ENCODE peak calls at places on chromosomes 7 and 10, in nine cellular contexts. E is mucosa of descending colon; N is MM.1S; U is sigmoid colon; Z is IMR-90; T is fibroblast of mammary gland; H is lower leg skin; C is fibroblast of pulmonary artery; V is CD8-positive, alpha-beta T cell. W is an unnamed sample.

GRCh38 chr10:48406204-48406603 is 99.7 kb downstream of the MAPK8 start:
- DNase-seq in E (no peak), N (no peak), U (no peak), Z (peak), T (peak), H (no peak), C (peak), V (no peak), W (no peak)

GRCh38 chr10:132464256-132465192 is 67.5 kb downstream of the PWWP2B start:
- DNase-seq in E (no peak), N (no peak), U (peak), Z (no peak), T (peak), H (peak), C (peak), V (no peak), W (peak)

GRCh38 chr7:127667017-127667670 is 15.2 kb downstream of the SND1 start:
- DNase-seq in E (no peak), N (no peak), U (no peak), Z (peak), T (peak), H (no peak), C (peak), V (no peak), W (no peak)

GRCh38 chr7:24432677-24433076 is 140.6 kb upstream of the PALS2 start:
- DNase-seq in E (no peak), N (no peak), U (no peak), Z (no peak), T (no peak), H (no peak), C (no peak), V (no peak), W (no peak)

GRCh38 chr10:80357000-80357803 is 621 bp downstream of the DYDC2 start:
- DNase-seq in E (no peak), N (no peak), U (no peak), Z (no peak), T (no peak), H (no peak), C (no peak), V (no peak), W (peak)

GRCh38 chr10:18687706-18688105 is 28.5 kb downstream of the ARL5B start:
- DNase-seq in E (no peak), N (no peak), U (no peak), Z (no peak), T (no peak), H (no peak), C (no peak), V (no peak), W (no peak)

GRCh38 chr7:29879609-29880008 is 73.3 kb downstream of the WIPF3 start:
- DNase-seq in E (no peak), N (no peak), U (peak), Z (peak), T (peak), H (no peak), C (peak), V (no peak), W (no peak)

GRCh38 chr7:34567906-34568305 is 90.1 kb upstream of the NPSR1 start:
- DNase-seq in E (no peak), N (no peak), U (no peak), Z (no peak), T (no peak), H (no peak), C (no peak), V (no peak), W (no peak)

GRCh38 chr10:89837173-89838001 is 136.0 kb downstream of the KIF20B start:
- DNase-seq in E (peak), N (peak), U (peak), Z (peak), T (peak), H (peak), C (peak), V (no peak), W (peak)

GRCh38 chr7:101833799-101834198 is 16.4 kb downstream of the CUX1 start:
- DNase-seq in E (no peak), N (no peak), U (peak), Z (no peak), T (no peak), H (peak), C (no peak), V (no peak), W (no peak)

GRCh38 chr7:35728412-35729060 is 33.6 kb upstream of the HERPUD2 start:
- DNase-seq in E (no peak), N (no peak), U (no peak), Z (no peak), T (no peak), H (no peak), C (no peak), V (no peak), W (no peak)

GRCh38 chr7:102834466-102834865 is 78.3 kb upstream of the LRRC17 start:
- DNase-seq in E (no peak), N (no peak), U (no peak), Z (no peak), T (peak), H (no peak), C (no peak), V (no peak), W (no peak)

GRCh38 chr7:46738713-46739220 is 817.7 kb upstream of the IGFBP3 start:
- DNase-seq in E (no peak), N (no peak), U (no peak), Z (peak), T (peak), H (no peak), C (no peak), V (no peak), W (no peak)

GRCh38 chr7:153523320-153524015 is 528.7 kb upstream of the DPP6 start:
- DNase-seq in E (no peak), N (no peak), U (peak), Z (no peak), T (no peak), H (no peak), C (no peak), V (no peak), W (no peak)

GRCh38 chr7:75815381-75816046 is 1.9 kb upstream of the CCL24 start:
- DNase-seq in E (no peak), N (no peak), U (no peak), Z (no peak), T (no peak), H (no peak), C (no peak), V (no peak), W (no peak)

GRCh38 chr10:33237736-33238624 is 96.5 kb downstream of the NRP1 start:
- DNase-seq in E (no peak), N (no peak), U (no peak), Z (peak), T (peak), H (no peak), C (peak), V (no peak), W (no peak)

GRCh38 chr7:92612501-92612900 is 22.3 kb upstream of the FAM133B start:
- DNase-seq in E (no peak), N (no peak), U (no peak), Z (peak), T (peak), H (no peak), C (no peak), V (no peak), W (no peak)

GRCh38 chr10:27448926-27449325 is 55.2 kb upstream of the RAB18 start:
- DNase-seq in E (no peak), N (no peak), U (no peak), Z (peak), T (peak), H (no peak), C (peak), V (no peak), W (no peak)

GRCh38 chr10:48634198-48634983 is 29.5 kb upstream of the ARHGAP22 start:
- DNase-seq in E (peak), N (peak), U (peak), Z (peak), T (peak), H (peak), C (peak), V (peak), W (peak)

GRCh38 chr7:74514131-74514591 is 60.5 kb downstream of the GTF2IRD1 start:
- DNase-seq in E (no peak), N (no peak), U (peak), Z (no peak), T (no peak), H (no peak), C (no peak), V (no peak), W (no peak)

GRCh38 chr7:140238778-140239652 is 62.2 kb upstream of the KDM7A start:
- DNase-seq in E (peak), N (no peak), U (no peak), Z (no peak), T (no peak), H (no peak), C (no peak), V (no peak), W (peak)

GRCh38 chr10:120415709-120416330 is 41.2 kb upstream of the PLPP4 start:
- DNase-seq in E (no peak), N (no peak), U (no peak), Z (peak), T (peak), H (no peak), C (peak), V (no peak), W (no peak)

GRCh38 chr10:92720306-92721165 is 30.8 kb downstream of the HHEX start:
- DNase-seq in E (no peak), N (no peak), U (no peak), Z (no peak), T (no peak), H (no peak), C (peak), V (no peak), W (no peak)

GRCh38 chr10:72315611-72316385 is 38.9 kb downstream of the DNAJB12 start:
- DNase-seq in E (peak), N (no peak), U (peak), Z (peak), T (peak), H (no peak), C (peak), V (no peak), W (peak)

GRCh38 chr10:34906021-34906965 is 91.2 kb upstream of the PARD3 start:
- DNase-seq in E (peak), N (no peak), U (peak), Z (peak), T (no peak), H (peak), C (no peak), V (no peak), W (no peak)

GRCh38 chr10:112223725-112224124 is 40.2 kb upstream of the GPAM start:
- DNase-seq in E (peak), N (no peak), U (no peak), Z (no peak), T (peak), H (no peak), C (no peak), V (no peak), W (no peak)

GRCh38 chr10:31728698-31729224 is 199.9 kb downstream of the ARHGAP12 start:
- DNase-seq in E (no peak), N (no peak), U (no peak), Z (no peak), T (no peak), H (no peak), C (no peak), V (no peak), W (no peak)

GRCh38 chr10:87817291-87817872 is 644 bp downstream of the ATAD1 start:
- DNase-seq in E (no peak), N (peak), U (no peak), Z (peak), T (no peak), H (no peak), C (peak), V (no peak), W (no peak)

GRCh38 chr10:7789390-7789789 is 1.4 kb downstream of the ATP5F1C start:
- DNase-seq in E (peak), N (no peak), U (no peak), Z (peak), T (peak), H (no peak), C (peak), V (no peak), W (no peak)

GRCh38 chr10:21298686-21299085 is 226.8 kb downstream of the SKIDA1 start:
- DNase-seq in E (no peak), N (no peak), U (no peak), Z (no peak), T (no peak), H (no peak), C (no peak), V (no peak), W (no peak)

GRCh38 chr7:120344276-120344675 is 71.3 kb downstream of the KCND2 start:
- DNase-seq in E (no peak), N (no peak), U (no peak), Z (no peak), T (peak), H (no peak), C (peak), V (no peak), W (no peak)

GRCh38 chr10:23525406-23525805 is 86.5 kb downstream of the OTUD1 start:
- DNase-seq in E (peak), N (peak), U (no peak), Z (peak), T (peak), H (no peak), C (peak), V (no peak), W (peak)

GRCh38 chr10:20911626-20912025 is 14.5 kb upstream of the NEBL start:
- DNase-seq in E (no peak), N (no peak), U (no peak), Z (no peak), T (no peak), H (no peak), C (no peak), V (no peak), W (no peak)

GRCh38 chr10:59435707-59436106 is 73.4 kb upstream of the FAM13C start:
- DNase-seq in E (no peak), N (no peak), U (no peak), Z (no peak), T (no peak), H (no peak), C (no peak), V (no peak), W (no peak)

GRCh38 chr10:12954866-12955265 is 46.6 kb downstream of the CCDC3 start:
- DNase-seq in E (no peak), N (no peak), U (no peak), Z (no peak), T (peak), H (no peak), C (peak), V (no peak), W (no peak)

GRCh38 chr10:60654813-60655464 is 123.3 kb upstream of the CDK1 start:
- DNase-seq in E (no peak), N (no peak), U (no peak), Z (peak), T (peak), H (no peak), C (peak), V (no peak), W (no peak)

GRCh38 chr10:17029581-17030271 is 99.9 kb downstream of the CUBN start:
- DNase-seq in E (peak), N (peak), U (peak), Z (peak), T (peak), H (peak), C (peak), V (peak), W (peak)

GRCh38 chr10:44292390-44293002 is 92.4 kb downstream of the CXCL12 start:
- DNase-seq in E (no peak), N (no peak), U (no peak), Z (no peak), T (no peak), H (peak), C (no peak), V (no peak), W (no peak)

GRCh38 chr7:77538186-77538907 is 1.3 kb downstream of the PTPN12 start:
- DNase-seq in E (peak), N (no peak), U (peak), Z (peak), T (peak), H (peak), C (peak), V (no peak), W (peak)

GRCh38 chr10:110898391-110898790 is 20.6 kb downstream of the BBIP1 start:
- DNase-seq in E (no peak), N (no peak), U (no peak), Z (peak), T (no peak), H (no peak), C (no peak), V (no peak), W (no peak)

GRCh38 chr7:42495251-42495650 is 258.2 kb upstream of the GLI3 start:
- DNase-seq in E (no peak), N (no peak), U (no peak), Z (no peak), T (peak), H (no peak), C (peak), V (no peak), W (no peak)

GRCh38 chr7:42494199-42494710 is 257.2 kb upstream of the GLI3 start:
- DNase-seq in E (no peak), N (no peak), U (no peak), Z (no peak), T (no peak), H (no peak), C (no peak), V (no peak), W (no peak)

GRCh38 chr7:42494722-42495121 is 257.7 kb upstream of the GLI3 start:
- DNase-seq in E (no peak), N (no peak), U (no peak), Z (no peak), T (peak), H (no peak), C (no peak), V (no peak), W (no peak)

GRCh38 chr7:42492895-42493294 is 255.9 kb upstream of the GLI3 start:
- DNase-seq in E (no peak), N (no peak), U (no peak), Z (no peak), T (no peak), H (no peak), C (no peak), V (no peak), W (no peak)

DNA sequence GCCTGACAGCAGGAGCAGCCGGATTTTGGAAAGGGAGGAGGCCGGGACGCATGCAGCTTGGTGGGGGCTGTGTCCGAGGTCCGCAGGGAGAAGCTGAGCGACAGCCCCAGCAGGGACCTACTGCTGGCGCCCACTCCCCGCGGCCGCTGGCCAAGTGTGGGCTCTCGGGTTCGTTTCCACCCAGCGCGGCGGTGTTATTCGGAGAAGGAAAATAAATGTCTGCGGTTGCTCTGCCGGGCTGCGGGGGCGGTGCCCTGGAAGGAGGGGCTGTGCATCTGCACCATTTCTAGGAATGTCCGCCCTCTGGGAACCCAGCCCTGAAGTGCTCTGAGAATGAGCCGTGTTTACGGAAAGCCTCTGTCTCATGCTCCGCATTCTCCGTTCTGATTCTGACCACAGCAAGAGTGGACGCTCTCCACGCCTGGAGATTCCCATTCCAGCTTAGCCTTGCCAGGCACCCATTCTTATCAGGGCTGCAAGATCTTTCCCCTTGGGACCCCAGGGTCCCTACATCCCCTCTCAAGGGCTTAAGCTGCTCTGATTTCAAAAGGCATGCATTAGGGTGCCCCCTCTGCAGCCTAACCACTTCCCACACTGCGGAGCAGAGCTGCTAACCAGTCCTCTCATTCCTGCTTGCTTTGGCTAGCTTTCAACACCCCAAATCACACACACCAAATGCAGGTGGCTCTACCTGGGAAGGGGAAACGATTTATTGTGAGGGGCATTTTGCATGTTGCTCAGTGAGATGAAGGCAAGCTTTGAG is 256.6 kb upstream of the GLI3 start:
- DNase-seq in E (peak), N (no peak), U (peak), Z (peak), T (peak), H (peak), C (peak), V (no peak), W (peak)
- TF ChIP-seq CTCF in E (no peak), N (no peak), U (no peak), Z (no peak), T (no peak), H (no peak), C (no peak), V (no peak), W (no peak)

GRCh38 chr7:137850586-137850985 is 3.8 kb upstream of the DGKI start:
- DNase-seq in E (no peak), N (no peak), U (no peak), Z (peak), T (peak), H (no peak), C (no peak), V (no peak), W (no peak)

GRCh38 chr7:137848095-137848494 is 1.3 kb upstream of the DGKI start:
- DNase-seq in E (no peak), N (no peak), U (no peak), Z (no peak), T (no peak), H (no peak), C (no peak), V (no peak), W (no peak)

GRCh38 chr7:137844690-137845425 is 1.9 kb downstream of the DGKI start:
- DNase-seq in E (no peak), N (no peak), U (no peak), Z (no peak), T (no peak), H (no peak), C (no peak), V (no peak), W (no peak)

GRCh38 chr7:137847418-137848050 is 760 bp upstream of the DGKI start:
- DNase-seq in E (no peak), N (no peak), U (no peak), Z (no peak), T (peak), H (no peak), C (no peak), V (no peak), W (no peak)

GRCh38 chr7:137846588-137847417 is at the start of gene DGKI:
- DNase-seq in E (no peak), N (no peak), U (no peak), Z (no peak), T (no peak), H (peak), C (no peak), V (no peak), W (no peak)
- H3K4me3 ChIP-seq in E (no peak), N (no peak), U (peak), Z (peak), T (peak), H (no peak), C (peak), V (no peak), W (no peak)

DNA sequence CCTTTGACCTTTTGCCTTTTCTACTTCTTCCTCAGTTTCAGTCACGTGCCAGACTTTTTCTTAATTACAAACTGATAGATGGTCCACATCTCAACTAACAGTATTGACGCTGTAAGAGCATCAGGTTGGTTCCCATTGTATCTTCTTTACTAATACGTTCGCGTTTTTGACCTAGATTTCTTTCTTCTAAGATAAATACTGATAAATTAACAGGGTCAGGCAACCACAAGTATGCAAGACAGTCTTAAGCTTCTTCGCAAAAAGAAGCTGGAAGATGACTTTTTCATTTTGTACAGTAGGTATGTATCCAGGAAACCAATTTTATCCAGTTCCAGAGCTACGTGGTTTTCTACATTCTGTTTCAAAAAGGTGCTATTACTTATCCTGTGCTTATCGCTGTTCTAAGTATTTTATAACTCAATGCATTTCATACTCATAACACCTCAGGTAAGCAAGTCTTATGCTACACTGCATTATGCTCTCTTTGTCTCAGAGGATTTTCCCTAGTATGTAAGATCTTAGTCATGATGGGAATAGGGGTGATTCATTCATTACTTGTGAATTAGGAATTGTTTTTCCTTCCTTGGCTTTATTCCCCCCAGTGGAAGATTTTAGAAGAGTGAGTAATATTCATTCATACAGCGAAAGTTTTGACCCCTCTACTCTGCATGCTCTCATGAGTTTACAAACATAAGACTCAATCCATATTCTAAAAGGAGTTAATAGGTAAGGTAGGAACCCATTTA is 955 bp downstream of the DUS4L start:
- DNase-seq in E (no peak), N (no peak), U (no peak), Z (peak), T (peak), H (no peak), C (peak), V (no peak), W (no peak)
- TF ChIP-seq CTCF in E (no peak), N (no peak), U (no peak), Z (peak), T (peak), H (no peak), C (no peak), V (no peak), W (no peak)

DNA sequence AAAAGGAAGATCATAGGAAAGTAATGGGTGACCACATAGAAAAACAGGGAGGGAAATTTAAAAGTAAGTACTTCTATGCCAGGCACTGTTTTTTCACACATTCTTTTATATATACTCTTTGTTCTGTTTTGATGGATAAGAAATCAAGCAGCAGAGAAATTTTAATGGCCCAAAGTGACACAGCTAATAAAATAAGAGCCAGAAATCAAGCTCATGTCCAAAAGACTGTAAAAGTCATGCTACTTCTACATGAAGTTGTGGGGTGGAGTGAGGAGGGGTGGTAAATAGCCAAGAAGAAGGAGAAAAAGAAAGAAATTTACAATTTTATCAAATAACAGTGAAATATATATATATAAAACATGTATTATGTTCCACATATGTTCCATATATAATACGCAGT is 2.6 kb downstream of the IMMP2L start:
- DNase-seq in E (no peak), N (no peak), U (no peak), Z (no peak), T (no peak), H (no peak), C (no peak), V (no peak), W (no peak)
- H3K4me3 ChIP-seq in E (no peak), N (no peak), U (no peak), Z (no peak), T (no peak), H (no peak), C (no peak), V (no peak), W (no peak)

W was measured in pancreas.